ENCODE peak calls at places on chromosomes 11 and 22, in five cellular contexts. One of them, this sample, is unnamed.
A peak's percentile ranks its signal among the peaks of the same experiment; 100 is the strongest.

GRCh38 chr22:40487663-40488249 is 117.4 kb downstream of the SGSM3 start:
- DNase-seq in AG09319: no peak
- DNase-seq in fibroblast of lung: peak; percentile 40
- DNase-seq in CD8-positive, alpha-beta T cell: no peak
- DNase-seq in endodermal cell: no peak
- DNase-seq in this sample: no peak

GRCh38 chr11:4890279-4890678 is 8.6 kb downstream of the OR51T1 start:
- DNase-seq in AG09319: no peak
- DNase-seq in CD8-positive, alpha-beta T cell: no peak
- DNase-seq in fibroblast of lung: peak; percentile 20
- DNase-seq in endodermal cell: no peak
- DNase-seq in this sample: no peak

GRCh38 chr11:36356201-36356600 is 60.1 kb downstream of the PRR5L start:
- DNase-seq in AG09319: no peak
- DNase-seq in endodermal cell: no peak
- DNase-seq in fibroblast of lung: peak; percentile 38
- DNase-seq in CD8-positive, alpha-beta T cell: no peak
- DNase-seq in this sample: no peak

GRCh38 chr22:45526768-45527360 is 24.2 kb downstream of the FBLN1 start:
- DNase-seq in endodermal cell: no peak
- DNase-seq in CD8-positive, alpha-beta T cell: no peak
- DNase-seq in fibroblast of lung: peak; percentile 70
- DNase-seq in AG09319: no peak
- DNase-seq in this sample: no peak

GRCh38 chr22:31206896-31207687 is 5.0 kb upstream of the LIMK2 start:
- DNase-seq in endodermal cell: no peak
- DNase-seq in AG09319: no peak
- DNase-seq in CD8-positive, alpha-beta T cell: no peak
- DNase-seq in fibroblast of lung: no peak
- DNase-seq in this sample: no peak

GRCh38 chr22:32590556-32590955 is 115.9 kb downstream of the FBXO7 start:
- DNase-seq in fibroblast of lung: peak; percentile 88
- DNase-seq in AG09319: peak; percentile 30
- DNase-seq in CD8-positive, alpha-beta T cell: no peak
- DNase-seq in endodermal cell: no peak
- DNase-seq in this sample: no peak

GRCh38 chr22:20141186-20142077 is 9.4 kb downstream of the CCDC188 start:
- DNase-seq in CD8-positive, alpha-beta T cell: no peak
- DNase-seq in endodermal cell: no peak
- DNase-seq in fibroblast of lung: peak; percentile 88
- DNase-seq in AG09319: peak; percentile 8
- DNase-seq in this sample: no peak

GRCh38 chr11:61035086-61035835 is 63.8 kb downstream of the CD6 start:
- DNase-seq in CD8-positive, alpha-beta T cell: no peak
- DNase-seq in AG09319: no peak
- DNase-seq in fibroblast of lung: no peak
- DNase-seq in endodermal cell: peak; percentile 37
- DNase-seq in this sample: no peak

GRCh38 chr11:112248216-112248615 is 12.4 kb downstream of the PLET1 start:
- DNase-seq in AG09319: no peak
- DNase-seq in endodermal cell: no peak
- DNase-seq in fibroblast of lung: peak; percentile 92
- DNase-seq in CD8-positive, alpha-beta T cell: no peak
- DNase-seq in this sample: no peak

GRCh38 chr22:29359469-29359868 is 28.9 kb downstream of the AP1B1 start:
- DNase-seq in fibroblast of lung: peak; percentile 54
- DNase-seq in AG09319: peak; percentile 14
- DNase-seq in CD8-positive, alpha-beta T cell: no peak
- DNase-seq in endodermal cell: peak; percentile 83
- DNase-seq in this sample: peak; percentile 79

GRCh38 chr11:62558669-62559068 is 12.1 kb upstream of the AHNAK start:
- DNase-seq in CD8-positive, alpha-beta T cell: no peak
- DNase-seq in AG09319: no peak
- DNase-seq in endodermal cell: no peak
- DNase-seq in fibroblast of lung: no peak
- DNase-seq in this sample: no peak
- TF ChIP-seq CTCF in CD8-positive, alpha-beta T cell: no peak
- TF ChIP-seq CTCF in AG09319: no peak
- TF ChIP-seq CTCF in endodermal cell: no peak
- TF ChIP-seq CTCF in fibroblast of lung: no peak
- TF ChIP-seq CTCF in this sample: no peak

DNA sequence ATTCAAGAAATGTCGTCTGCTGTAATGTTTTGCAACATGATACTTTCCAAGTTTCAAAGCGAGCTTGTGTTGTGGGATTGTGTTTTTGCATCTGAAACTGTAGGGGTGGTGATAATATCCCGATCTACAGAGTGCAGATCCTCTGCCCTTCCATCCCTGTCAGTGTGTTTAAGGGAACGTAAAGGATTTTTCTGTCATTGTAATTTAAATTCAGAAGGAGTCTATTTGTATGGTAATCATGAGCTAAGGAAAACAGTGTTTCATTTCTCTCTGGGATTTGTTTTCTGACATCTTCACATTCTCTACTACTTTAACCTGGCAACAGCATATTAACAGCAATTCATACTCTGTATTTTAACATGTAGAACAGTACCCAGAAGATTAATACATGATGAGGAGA is 321.5 kb downstream of the FAT3 start:
- DNase-seq in AG09319: no peak
- DNase-seq in fibroblast of lung: no peak
- DNase-seq in CD8-positive, alpha-beta T cell: no peak
- DNase-seq in endodermal cell: no peak
- DNase-seq in this sample: no peak
- TF ChIP-seq CTCF in AG09319: no peak
- TF ChIP-seq CTCF in fibroblast of lung: no peak
- TF ChIP-seq CTCF in CD8-positive, alpha-beta T cell: no peak
- TF ChIP-seq CTCF in endodermal cell: no peak
- TF ChIP-seq CTCF in this sample: no peak

GRCh38 chr11:79255965-79256364 is 184.9 kb downstream of the TENM4 start:
- DNase-seq in CD8-positive, alpha-beta T cell: no peak
- DNase-seq in AG09319: no peak
- DNase-seq in fibroblast of lung: no peak
- DNase-seq in endodermal cell: no peak
- DNase-seq in this sample: no peak

GRCh38 chr11:79258606-79259005 is 182.2 kb downstream of the TENM4 start:
- DNase-seq in AG09319: no peak
- DNase-seq in CD8-positive, alpha-beta T cell: no peak
- DNase-seq in fibroblast of lung: peak; percentile 33
- DNase-seq in endodermal cell: no peak
- DNase-seq in this sample: no peak

GRCh38 chr11:79263001-79263400 is 177.8 kb downstream of the TENM4 start:
- DNase-seq in AG09319: no peak
- DNase-seq in endodermal cell: no peak
- DNase-seq in CD8-positive, alpha-beta T cell: no peak
- DNase-seq in fibroblast of lung: peak; percentile 41
- DNase-seq in this sample: peak; percentile 79

GRCh38 chr11:79262221-79262620 is 178.6 kb downstream of the TENM4 start:
- DNase-seq in fibroblast of lung: no peak
- DNase-seq in CD8-positive, alpha-beta T cell: no peak
- DNase-seq in endodermal cell: no peak
- DNase-seq in AG09319: no peak
- DNase-seq in this sample: no peak

DNA sequence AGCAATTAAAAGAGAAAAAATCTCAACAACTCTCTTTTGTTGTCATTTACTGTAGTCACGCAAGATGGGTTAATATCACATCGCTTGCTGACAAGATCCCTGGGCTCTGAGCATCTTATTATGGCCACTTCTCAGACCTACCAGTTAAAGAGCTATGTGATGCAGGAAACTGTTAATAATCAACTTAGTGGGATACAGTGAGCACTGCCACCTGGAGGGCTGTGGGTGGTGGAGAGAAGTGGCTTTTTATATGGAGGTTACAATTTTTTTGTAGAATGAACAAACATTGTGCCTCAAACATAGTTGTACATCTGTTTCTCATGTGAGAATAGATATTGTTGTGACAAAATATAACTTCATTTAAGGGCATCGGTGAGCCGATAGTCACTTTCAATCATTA is 181.0 kb downstream of the TENM4 start:
- DNase-seq in fibroblast of lung: no peak
- DNase-seq in CD8-positive, alpha-beta T cell: no peak
- DNase-seq in endodermal cell: peak; percentile 20
- DNase-seq in AG09319: no peak
- DNase-seq in this sample: no peak
- TF ChIP-seq CTCF in fibroblast of lung: peak; percentile 22
- TF ChIP-seq CTCF in CD8-positive, alpha-beta T cell: no peak
- TF ChIP-seq CTCF in endodermal cell: peak; percentile 55
- TF ChIP-seq CTCF in AG09319: peak; percentile 22
- TF ChIP-seq CTCF in this sample: no peak

GRCh38 chr11:64456509-64457320 is 97.8 kb downstream of the RPS6KA4 start:
- DNase-seq in endodermal cell: no peak
- DNase-seq in CD8-positive, alpha-beta T cell: no peak
- DNase-seq in fibroblast of lung: no peak
- DNase-seq in AG09319: no peak
- DNase-seq in this sample: no peak

GRCh38 chr11:64453466-64453865 is 94.5 kb downstream of the RPS6KA4 start:
- DNase-seq in AG09319: no peak
- DNase-seq in endodermal cell: peak; percentile 34
- DNase-seq in fibroblast of lung: no peak
- DNase-seq in CD8-positive, alpha-beta T cell: no peak
- DNase-seq in this sample: no peak

GRCh38 chr11:64459016-64459415 is 100.1 kb downstream of the RPS6KA4 start:
- DNase-seq in AG09319: no peak
- DNase-seq in CD8-positive, alpha-beta T cell: no peak
- DNase-seq in fibroblast of lung: peak; percentile 14
- DNase-seq in endodermal cell: no peak
- DNase-seq in this sample: no peak

GRCh38 chr11:64457416-64458010 is 98.6 kb downstream of the RPS6KA4 start:
- DNase-seq in endodermal cell: no peak
- DNase-seq in CD8-positive, alpha-beta T cell: no peak
- DNase-seq in fibroblast of lung: no peak
- DNase-seq in AG09319: no peak
- DNase-seq in this sample: no peak

GRCh38 chr11:64455436-64456261 is 96.7 kb downstream of the RPS6KA4 start:
- DNase-seq in endodermal cell: no peak
- DNase-seq in CD8-positive, alpha-beta T cell: no peak
- DNase-seq in fibroblast of lung: no peak
- DNase-seq in AG09319: no peak
- DNase-seq in this sample: no peak
- TF ChIP-seq CTCF in endodermal cell: no peak
- TF ChIP-seq CTCF in CD8-positive, alpha-beta T cell: no peak
- TF ChIP-seq CTCF in fibroblast of lung: no peak
- TF ChIP-seq CTCF in AG09319: no peak
- TF ChIP-seq CTCF in this sample: no peak

GRCh38 chr11:115996125-115996807 is 492.1 kb upstream of the CADM1 start:
- DNase-seq in fibroblast of lung: no peak
- DNase-seq in endodermal cell: no peak
- DNase-seq in AG09319: no peak
- DNase-seq in CD8-positive, alpha-beta T cell: no peak
- DNase-seq in this sample: no peak
- TF ChIP-seq CTCF in fibroblast of lung: no peak
- TF ChIP-seq CTCF in endodermal cell: no peak
- TF ChIP-seq CTCF in AG09319: no peak
- TF ChIP-seq CTCF in CD8-positive, alpha-beta T cell: no peak
- TF ChIP-seq CTCF in this sample: no peak

DNA sequence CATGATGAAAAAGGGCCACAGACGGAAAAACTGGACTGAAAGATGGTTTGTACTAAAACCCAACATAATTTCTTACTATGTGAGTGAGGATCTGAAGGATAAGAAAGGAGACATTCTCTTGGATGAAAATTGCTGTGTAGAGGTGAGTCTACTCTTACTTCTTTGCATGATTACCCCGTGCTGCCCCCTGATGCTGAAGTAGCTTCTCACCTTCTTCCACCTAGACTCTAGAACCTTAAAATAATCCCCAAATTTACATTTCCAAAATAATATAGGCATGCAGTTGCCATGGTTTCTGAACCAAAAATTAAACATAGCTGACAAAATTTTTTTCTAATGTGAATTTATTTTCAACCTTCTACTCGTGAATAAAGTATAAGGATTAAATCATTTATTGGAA is 64.2 kb downstream of the SWAP70 start:
- DNase-seq in CD8-positive, alpha-beta T cell: no peak
- DNase-seq in fibroblast of lung: no peak
- DNase-seq in AG09319: no peak
- DNase-seq in endodermal cell: no peak
- DNase-seq in this sample: no peak
- TF ChIP-seq CTCF in CD8-positive, alpha-beta T cell: no peak
- TF ChIP-seq CTCF in fibroblast of lung: no peak
- TF ChIP-seq CTCF in AG09319: no peak
- TF ChIP-seq CTCF in endodermal cell: peak; percentile 28
- TF ChIP-seq CTCF in this sample: no peak

GRCh38 chr22:44460287-44461082 is 37.5 kb downstream of the RTL6 start:
- DNase-seq in CD8-positive, alpha-beta T cell: no peak
- DNase-seq in AG09319: no peak
- DNase-seq in fibroblast of lung: no peak
- DNase-seq in endodermal cell: no peak
- DNase-seq in this sample: no peak
- TF ChIP-seq CTCF in CD8-positive, alpha-beta T cell: no peak
- TF ChIP-seq CTCF in AG09319: no peak
- TF ChIP-seq CTCF in fibroblast of lung: no peak
- TF ChIP-seq CTCF in endodermal cell: peak; percentile 26
- TF ChIP-seq CTCF in this sample: no peak

GRCh38 chr22:16932577-16932976 is 75.4 kb downstream of the GAB4 start:
- DNase-seq in endodermal cell: peak; percentile 62
- DNase-seq in AG09319: no peak
- DNase-seq in fibroblast of lung: no peak
- DNase-seq in CD8-positive, alpha-beta T cell: no peak
- DNase-seq in this sample: no peak
- TF ChIP-seq CTCF in endodermal cell: peak; percentile 56
- TF ChIP-seq CTCF in AG09319: no peak
- TF ChIP-seq CTCF in fibroblast of lung: no peak
- TF ChIP-seq CTCF in CD8-positive, alpha-beta T cell: no peak
- TF ChIP-seq CTCF in this sample: no peak

This sample was measured in glutamatergic neuron.